ENCODE peak calls at places on chromosomes 4 and X, in eight cellular contexts. J is fibroblast of lung, S is GM06990, G is IMR-90, Y is heart left ventricle, O is cardiac muscle cell, Z is heart right ventricle, X is chondrocyte. D is an unnamed sample.

GRCh38 chrX:154444001-154444754 is at the start of gene FAM50A:
- DNase-seq in J (peak), S (peak), G (peak), Y (peak), O (peak), Z (peak), X (peak), D (peak)

GRCh38 chr4:121789960-121790829 is 10.9 kb upstream of the EXOSC9 start:
- DNase-seq in J (peak), S (no peak), G (peak), Y (no peak), O (no peak), Z (no peak), X (no peak), D (peak)

GRCh38 chr4:94957030-94957429 is 199.3 kb downstream of the BMPR1B start:
- DNase-seq in J (no peak), S (no peak), G (no peak), Y (no peak), O (peak), Z (no peak), X (no peak), D (no peak)

GRCh38 chr4:90198086-90198847 is 71.1 kb downstream of the CCSER1 start:
- DNase-seq in J (no peak), S (no peak), G (no peak), Y (no peak), O (no peak), Z (no peak), X (no peak), D (no peak)

GRCh38 chrX:70262952-70263567 is 3.1 kb upstream of the P2RY4 start:
- DNase-seq in J (peak), S (peak), G (peak), Y (no peak), O (peak), Z (peak), X (no peak), D (peak)

GRCh38 chr4:121484633-121485032 is 103.8 kb upstream of the QRFPR start:
- DNase-seq in J (peak), S (no peak), G (peak), Y (no peak), O (peak), Z (no peak), X (no peak), D (peak)

GRCh38 chr4:103719320-103720204 is at the start of gene TACR3:
- DNase-seq in J (no peak), S (peak), G (no peak), Y (peak), O (peak), Z (no peak), X (peak), D (no peak)

GRCh38 chr4:40998680-40999358 is 215.5 kb downstream of the APBB2 start:
- DNase-seq in J (peak), S (no peak), G (peak), Y (no peak), O (no peak), Z (no peak), X (no peak), D (peak)

GRCh38 chr4:137968956-137969709 is 273.0 kb downstream of the SLC7A11 start:
- DNase-seq in J (peak), S (no peak), G (peak), Y (no peak), O (no peak), Z (no peak), X (no peak), D (peak)

GRCh38 chr4:16083217-16084191 is at the start of gene PROM1:
- DNase-seq in J (no peak), S (no peak), G (no peak), Y (peak), O (peak), Z (peak), X (no peak), D (no peak)

GRCh38 chr4:53576676-53577372 is 14.5 kb downstream of the LNX1 start:
- DNase-seq in J (peak), S (no peak), G (peak), Y (no peak), O (no peak), Z (no peak), X (no peak), D (peak)

GRCh38 chr4:41590591-41590990 is 52.6 kb downstream of the LIMCH1 start:
- DNase-seq in J (no peak), S (no peak), G (no peak), Y (no peak), O (no peak), Z (no peak), X (no peak), D (no peak)

GRCh38 chr4:156983366-156983765 is 11.8 kb upstream of the PDGFC start:
- DNase-seq in J (peak), S (no peak), G (peak), Y (no peak), O (no peak), Z (no peak), X (no peak), D (peak)

GRCh38 chr4:11878241-11878640 is 449.5 kb upstream of the HS3ST1 start:
- DNase-seq in J (no peak), S (no peak), G (no peak), Y (no peak), O (no peak), Z (no peak), X (no peak), D (no peak)

GRCh38 chr4:78038704-78039103 is 18.4 kb upstream of the FRAS1 start:
- DNase-seq in J (no peak), S (no peak), G (no peak), Y (no peak), O (no peak), Z (no peak), X (no peak), D (no peak)

GRCh38 chr4:85474818-85475630 is at the start of gene ARHGAP24:
- DNase-seq in J (peak), S (peak), G (peak), Y (peak), O (peak), Z (peak), X (no peak), D (peak)

GRCh38 chr4:138259801-138260200 is 17.7 kb upstream of the SLC7A11 start:
- DNase-seq in J (peak), S (no peak), G (peak), Y (no peak), O (no peak), Z (no peak), X (no peak), D (peak)

GRCh38 chr4:182486895-182487294 is 243.7 kb downstream of the TENM3 start:
- DNase-seq in J (peak), S (no peak), G (no peak), Y (no peak), O (no peak), Z (no peak), X (no peak), D (no peak)

GRCh38 chr4:6916587-6917444 is 7.2 kb downstream of the TBC1D14 start:
- DNase-seq in J (no peak), S (no peak), G (no peak), Y (no peak), O (no peak), Z (no peak), X (no peak), D (peak)

GRCh38 chrX:132041016-132041415 is 17.9 kb downstream of the STK26 start:
- DNase-seq in J (no peak), S (no peak), G (no peak), Y (no peak), O (no peak), Z (no peak), X (no peak), D (peak)

GRCh38 chr4:170386974-170387373 is 297.2 kb upstream of the AADAT start:
- DNase-seq in J (no peak), S (no peak), G (peak), Y (no peak), O (no peak), Z (no peak), X (no peak), D (peak)

GRCh38 chr4:2843909-2844584 is 403 bp downstream of the ADD1 start:
- DNase-seq in J (peak), S (peak), G (peak), Y (peak), O (peak), Z (peak), X (no peak), D (peak)

GRCh38 chr4:48913346-48913745 is 6.8 kb upstream of the OCIAD2 start:
- DNase-seq in J (peak), S (no peak), G (peak), Y (no peak), O (no peak), Z (no peak), X (no peak), D (peak)

GRCh38 chr4:159248383-159249178 is 145.7 kb downstream of the RAPGEF2 start:
- DNase-seq in J (peak), S (no peak), G (peak), Y (no peak), O (peak), Z (no peak), X (no peak), D (peak)

GRCh38 chrX:119682019-119682989 is 10.7 kb downstream of the SEPTIN6 start:
- DNase-seq in J (no peak), S (peak), G (no peak), Y (no peak), O (no peak), Z (no peak), X (no peak), D (no peak)

GRCh38 chrX:74248889-74249288 is 55.1 kb upstream of the ZCCHC13 start:
- DNase-seq in J (peak), S (no peak), G (no peak), Y (no peak), O (peak), Z (no peak), X (no peak), D (peak)

GRCh38 chr4:168605411-168605810 is 108.6 kb downstream of the PALLD start:
- DNase-seq in J (peak), S (no peak), G (peak), Y (no peak), O (no peak), Z (peak), X (no peak), D (peak)

GRCh38 chr4:51895816-51896408 is 53.0 kb downstream of the DCUN1D4 start:
- DNase-seq in J (peak), S (peak), G (peak), Y (no peak), O (peak), Z (no peak), X (no peak), D (peak)

GRCh38 chr4:77196866-77197265 is 39.9 kb downstream of the CCNG2 start:
- DNase-seq in J (no peak), S (peak), G (no peak), Y (no peak), O (no peak), Z (no peak), X (no peak), D (no peak)

GRCh38 chr4:23956601-23957364 is 66.9 kb upstream of the PPARGC1A start:
- DNase-seq in J (no peak), S (no peak), G (peak), Y (no peak), O (no peak), Z (no peak), X (no peak), D (peak)

GRCh38 chrX:63657821-63658220 is 127.2 kb downstream of the ARHGEF9 start:
- DNase-seq in J (peak), S (no peak), G (peak), Y (peak), O (peak), Z (peak), X (no peak), D (peak)

GRCh38 chrX:151975228-151975593 is 735 bp upstream of the GABRE start:
- DNase-seq in J (no peak), S (no peak), G (no peak), Y (no peak), O (no peak), Z (no peak), X (no peak), D (no peak)

GRCh38 chr4:54228064-54228527 is 997 bp upstream of the PDGFRA start:
- DNase-seq in J (peak), S (no peak), G (peak), Y (peak), O (peak), Z (peak), X (no peak), D (peak)

GRCh38 chrX:39814391-39814790 is 283.4 kb downstream of the BCOR start:
- DNase-seq in J (peak), S (no peak), G (peak), Y (no peak), O (no peak), Z (no peak), X (no peak), D (peak)

GRCh38 chr4:90715242-90715641 is 588.0 kb downstream of the CCSER1 start:
- DNase-seq in J (no peak), S (no peak), G (no peak), Y (no peak), O (no peak), Z (no peak), X (no peak), D (no peak)

GRCh38 chrX:76029385-76029784 is 143.5 kb upstream of the PBDC1 start:
- DNase-seq in J (no peak), S (no peak), G (no peak), Y (no peak), O (no peak), Z (no peak), X (no peak), D (no peak)

GRCh38 chrX:116379854-116380253 is 56.6 kb upstream of the SLC6A14 start:
- DNase-seq in J (peak), S (no peak), G (peak), Y (no peak), O (no peak), Z (peak), X (no peak), D (peak)

GRCh38 chr4:10051536-10052135 is 30.3 kb upstream of the SLC2A9 start:
- DNase-seq in J (no peak), S (no peak), G (no peak), Y (no peak), O (no peak), Z (no peak), X (no peak), D (no peak)
- TF ChIP-seq CTCF in J (no peak), S (no peak), G (no peak), Y (no peak), O (no peak), Z (no peak), X (no peak), D (no peak)

GRCh38 chr4:82428969-82429727 is 1.1 kb downstream of the HNRNPDL start:
- DNase-seq in J (peak), S (peak), G (peak), Y (peak), O (peak), Z (peak), X (peak), D (peak)
- TF ChIP-seq CTCF in J (peak), S (peak), G (peak), Y (peak), O (peak), Z (peak), X (peak), D (peak)

GRCh38 chr4:128363966-128364365 is 76.4 kb upstream of the PGRMC2 start:
- DNase-seq in J (no peak), S (no peak), G (no peak), Y (no peak), O (no peak), Z (no peak), X (no peak), D (no peak)

GRCh38 chr4:128364565-128364964 is 77.0 kb upstream of the PGRMC2 start:
- DNase-seq in J (no peak), S (no peak), G (peak), Y (no peak), O (no peak), Z (no peak), X (no peak), D (no peak)

GRCh38 chr4:128359422-128359821 is 71.8 kb upstream of the PGRMC2 start:
- DNase-seq in J (no peak), S (no peak), G (no peak), Y (no peak), O (no peak), Z (no peak), X (no peak), D (no peak)

GRCh38 chr4:128366212-128366611 is 78.6 kb upstream of the PGRMC2 start:
- DNase-seq in J (no peak), S (no peak), G (no peak), Y (no peak), O (no peak), Z (no peak), X (no peak), D (no peak)

GRCh38 chr4:128362760-128363159 is 75.1 kb upstream of the PGRMC2 start:
- DNase-seq in J (no peak), S (no peak), G (no peak), Y (no peak), O (no peak), Z (no peak), X (no peak), D (no peak)
- TF ChIP-seq CTCF in J (no peak), S (no peak), G (no peak), Y (no peak), O (no peak), Z (no peak), X (no peak), D (no peak)

DNA sequence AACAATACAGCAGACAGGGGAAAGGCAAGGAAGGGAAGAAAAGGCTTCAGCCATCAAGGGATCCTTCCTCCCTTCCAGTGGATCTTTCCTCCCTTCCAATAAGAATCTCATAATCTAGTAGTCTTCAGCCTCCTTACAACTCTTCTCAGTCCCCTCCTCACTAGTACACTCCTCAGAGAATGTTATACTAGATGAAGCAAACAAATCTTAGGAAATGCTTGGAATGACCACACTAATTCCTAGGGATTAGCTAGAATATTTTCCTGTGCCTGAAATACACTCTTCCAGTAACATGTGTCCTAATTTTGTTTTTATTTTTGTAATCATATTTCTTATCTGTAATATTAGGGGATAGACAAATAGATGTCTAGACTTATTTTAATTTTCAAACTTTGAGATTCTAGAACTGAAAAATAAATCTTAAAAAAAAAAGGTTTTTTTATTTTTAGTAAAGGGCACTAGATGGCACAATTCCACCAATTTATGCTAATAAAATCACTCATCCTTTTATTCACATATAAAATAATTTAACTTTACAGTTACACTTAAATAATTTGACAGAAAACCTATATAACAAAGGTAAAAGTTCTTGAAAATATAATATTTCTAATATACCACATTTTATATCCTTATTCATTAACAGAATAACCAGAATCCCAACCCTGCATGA is 7.0 kb upstream of the STPG2 start:
- DNase-seq in J (peak), S (no peak), G (peak), Y (no peak), O (no peak), Z (no peak), X (no peak), D (peak)
- TF ChIP-seq CTCF in J (no peak), S (no peak), G (peak), Y (no peak), O (peak), Z (peak), X (peak), D (no peak)

DNA sequence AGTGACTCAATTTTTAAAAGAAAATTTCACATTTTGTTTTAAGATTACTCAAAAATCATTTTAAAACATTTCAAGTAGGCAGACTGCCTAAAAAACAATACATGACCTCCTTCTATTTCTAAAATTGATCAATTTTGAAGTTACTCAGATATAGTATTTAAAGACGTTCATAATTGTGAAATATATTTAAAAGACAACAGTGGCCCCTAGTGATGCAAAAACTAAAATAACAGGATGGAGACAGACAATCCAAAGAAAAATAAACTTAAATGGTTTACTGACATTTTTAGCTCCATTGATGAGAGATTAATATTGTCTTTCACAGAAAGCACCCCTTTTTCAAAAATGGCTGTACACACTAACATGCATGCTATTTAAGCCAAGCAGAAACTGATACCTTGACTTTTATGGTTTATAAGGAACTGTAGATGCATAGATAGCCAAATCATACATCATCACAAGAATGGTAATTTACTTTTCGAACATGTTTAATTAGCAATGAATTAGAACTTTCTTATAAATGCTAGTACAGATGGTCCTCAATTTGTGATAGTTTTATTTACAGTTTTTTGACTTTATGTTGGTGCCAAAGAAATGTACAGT is 69.8 kb upstream of the FAT4 start:
- DNase-seq in J (peak), S (no peak), G (peak), Y (no peak), O (peak), Z (no peak), X (no peak), D (peak)
- TF ChIP-seq CTCF in J (no peak), S (no peak), G (peak), Y (peak), O (peak), Z (peak), X (peak), D (peak)

DNA sequence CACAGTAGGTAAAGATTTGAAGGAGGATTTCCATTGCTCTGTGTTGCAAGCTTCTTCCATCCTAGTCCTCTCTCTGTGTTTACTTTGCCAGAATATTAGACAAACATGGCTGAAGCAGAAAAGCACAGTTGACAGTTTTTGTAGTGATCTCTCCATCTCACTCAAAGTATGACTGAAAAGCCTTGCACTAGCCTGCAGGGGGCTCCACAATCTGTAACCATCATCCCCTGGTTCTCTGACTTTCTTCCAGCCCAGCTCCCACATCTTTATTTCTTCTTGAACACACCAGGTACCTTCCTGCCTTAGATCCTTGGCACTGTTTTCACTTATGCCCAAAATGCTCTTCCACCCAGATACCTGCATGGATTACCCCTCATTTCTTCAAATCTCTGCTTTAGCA is 34.1 kb upstream of the HHIP start:
- DNase-seq in J (peak), S (no peak), G (peak), Y (no peak), O (peak), Z (no peak), X (no peak), D (peak)
- TF ChIP-seq CTCF in J (peak), S (peak), G (peak), Y (no peak), O (peak), Z (peak), X (peak), D (peak)